ENCODE peak calls at places on chromosomes 1 and 21, in eight cellular contexts. H, J, D, E, Z, I, X and T are unnamed samples.

GRCh38 chr1:43573066-43573799 is 42.5 kb downstream of the PTPRF start:
- DNase-seq in H (no peak), J (no peak), D (no peak), E (no peak), Z (peak; percentile 83), I (no peak), X (peak; percentile 15), T (no peak)

GRCh38 chr1:64251971-64252370 is 48.5 kb downstream of the UBE2U start:
- DNase-seq in H (peak; percentile 4), J (no peak), D (no peak), E (no peak), Z (no peak), I (no peak), X (no peak), T (no peak)

GRCh38 chr1:79133703-79134258 is 127.3 kb upstream of the ADGRL4 start:
- DNase-seq in H (no peak), J (no peak), D (no peak), E (no peak), Z (peak; percentile 11), I (no peak), X (peak; percentile 12), T (no peak)

GRCh38 chr1:62111084-62111483 is 83.6 kb upstream of the L1TD1 start:
- DNase-seq in H (no peak), J (no peak), D (no peak), E (no peak), Z (peak; percentile 5), I (no peak), X (no peak), T (no peak)

GRCh38 chr1:89503690-89504089 is 20.9 kb upstream of the LRRC8B start:
- DNase-seq in H (no peak), J (no peak), D (no peak), E (no peak), Z (no peak), I (no peak), X (no peak), T (no peak)

GRCh38 chr21:18908641-18909040 is 505.1 kb upstream of the TMPRSS15 start:
- DNase-seq in H (no peak), J (no peak), D (no peak), E (no peak), Z (no peak), I (no peak), X (no peak), T (no peak)

GRCh38 chr1:116915182-116915611 is 5.5 kb downstream of the PTGFRN start:
- DNase-seq in H (no peak), J (no peak), D (peak; percentile 46), E (no peak), Z (no peak), I (no peak), X (no peak), T (no peak)

GRCh38 chr1:29332204-29332603 is 95.9 kb downstream of the PTPRU start:
- DNase-seq in H (peak; percentile 53), J (peak; percentile 26), D (peak; percentile 48), E (no peak), Z (peak; percentile 50), I (no peak), X (peak; percentile 47), T (peak; percentile 15)

GRCh38 chr1:2594001-2594640 is 7.5 kb downstream of the PRXL2B start:
- DNase-seq in H (no peak), J (no peak), D (peak; percentile 12), E (peak; percentile 69), Z (peak; percentile 18), I (peak; percentile 40), X (no peak), T (no peak)

GRCh38 chr1:214934035-214934434 is 148.5 kb upstream of the KCNK2 start:
- DNase-seq in H (no peak), J (no peak), D (no peak), E (no peak), Z (peak; percentile 26), I (no peak), X (peak; percentile 22), T (no peak)

GRCh38 chr1:93567255-93567918 is 114.2 kb downstream of the BCAR3 start:
- DNase-seq in H (peak; percentile 28), J (no peak), D (peak; percentile 88), E (no peak), Z (peak; percentile 97), I (no peak), X (peak; percentile 96), T (no peak)

GRCh38 chr1:172882791-172883386 is 167.9 kb downstream of the TNFSF18 start:
- DNase-seq in H (no peak), J (no peak), D (no peak), E (no peak), Z (no peak), I (no peak), X (no peak), T (no peak)

GRCh38 chr1:94126651-94127050 is 5.7 kb upstream of the ABCA4 start:
- DNase-seq in H (no peak), J (no peak), D (peak; percentile 23), E (no peak), Z (peak; percentile 40), I (no peak), X (no peak), T (no peak)

GRCh38 chr1:158691907-158692306 is 5.4 kb upstream of the SPTA1 start:
- DNase-seq in H (no peak), J (no peak), D (no peak), E (no peak), Z (no peak), I (no peak), X (no peak), T (no peak)

GRCh38 chr1:87799451-87799850 is 470.8 kb downstream of the LMO4 start:
- DNase-seq in H (no peak), J (no peak), D (no peak), E (no peak), Z (peak; percentile 46), I (no peak), X (no peak), T (no peak)

GRCh38 chr1:119546641-119547040 is 39.6 kb downstream of the HSD3B1 start:
- DNase-seq in H (no peak), J (no peak), D (no peak), E (no peak), Z (no peak), I (no peak), X (no peak), T (no peak)

GRCh38 chr1:236140705-236141446 is 1.5 kb upstream of the GPR137B start:
- DNase-seq in H (peak; percentile 18), J (no peak), D (no peak), E (no peak), Z (no peak), I (no peak), X (no peak), T (no peak)

GRCh38 chr1:175373786-175374623 is 181.4 kb upstream of the KIAA0040 start:
- DNase-seq in H (peak; percentile 12), J (peak; percentile 13), D (no peak), E (no peak), Z (peak; percentile 12), I (no peak), X (no peak), T (no peak)

GRCh38 chr1:25863486-25864262 is 4.4 kb upstream of the AUNIP start:
- DNase-seq in H (no peak), J (no peak), D (no peak), E (no peak), Z (no peak), I (no peak), X (no peak), T (no peak)

GRCh38 chr1:30908446-30908885 is at the start of gene SDC3:
- DNase-seq in H (no peak), J (no peak), D (no peak), E (no peak), Z (no peak), I (peak; percentile 31), X (no peak), T (no peak)

GRCh38 chr1:86758570-86758969 is 54.2 kb downstream of the SH3GLB1 start:
- DNase-seq in H (peak; percentile 11), J (no peak), D (no peak), E (no peak), Z (no peak), I (peak; percentile 49), X (no peak), T (no peak)

DNA sequence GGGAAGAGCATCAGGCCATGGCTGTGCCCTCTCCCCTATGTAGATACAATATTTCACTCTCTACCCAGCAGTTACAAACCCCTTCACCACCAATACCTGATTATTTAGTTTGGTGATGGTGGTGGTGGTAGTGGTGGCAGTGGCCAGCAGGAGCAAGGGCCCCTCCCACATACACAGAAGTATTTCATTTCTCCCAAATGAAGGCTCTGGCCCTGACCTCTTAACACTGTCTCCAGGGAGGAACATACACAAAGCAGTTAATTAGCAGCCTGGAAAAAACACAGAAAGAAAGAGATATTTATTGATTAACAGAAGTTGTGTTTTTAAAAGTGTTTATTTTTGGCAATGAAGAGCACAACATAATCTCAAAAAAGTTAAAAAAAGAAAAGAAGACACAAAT is 212.7 kb upstream of the SAMSN1 start:
- DNase-seq in H (no peak), J (no peak), D (no peak), E (no peak), Z (no peak), I (no peak), X (no peak), T (no peak)
- TF ChIP-seq CTCF in H (no peak), J (no peak), D (no peak), E (no peak), Z (no peak), I (no peak), X (no peak), T (no peak)

GRCh38 chr1:19044975-19045831 is 88.7 kb upstream of the IFFO2 start:
- DNase-seq in H (no peak), J (no peak), D (peak; percentile 11), E (no peak), Z (peak; percentile 20), I (no peak), X (peak; percentile 51), T (no peak)
- H3K4me3 ChIP-seq in H (no peak overlapping the region), J (no peak overlapping the region), D (no peak overlapping the region), E (no peak overlapping the region), Z (no peak overlapping the region), I (no peak overlapping the region), X (no peak overlapping the region), T (no peak overlapping the region)

GRCh38 chr1:187514110-187514509 is 685.4 kb downstream of the PLA2G4A start:
- DNase-seq in H (no peak), J (no peak), D (no peak), E (no peak), Z (no peak), I (no peak), X (no peak), T (no peak)
- TF ChIP-seq CTCF in H (no peak), J (no peak), D (no peak), E (no peak), Z (no peak), I (no peak), X (no peak), T (no peak)

DNA sequence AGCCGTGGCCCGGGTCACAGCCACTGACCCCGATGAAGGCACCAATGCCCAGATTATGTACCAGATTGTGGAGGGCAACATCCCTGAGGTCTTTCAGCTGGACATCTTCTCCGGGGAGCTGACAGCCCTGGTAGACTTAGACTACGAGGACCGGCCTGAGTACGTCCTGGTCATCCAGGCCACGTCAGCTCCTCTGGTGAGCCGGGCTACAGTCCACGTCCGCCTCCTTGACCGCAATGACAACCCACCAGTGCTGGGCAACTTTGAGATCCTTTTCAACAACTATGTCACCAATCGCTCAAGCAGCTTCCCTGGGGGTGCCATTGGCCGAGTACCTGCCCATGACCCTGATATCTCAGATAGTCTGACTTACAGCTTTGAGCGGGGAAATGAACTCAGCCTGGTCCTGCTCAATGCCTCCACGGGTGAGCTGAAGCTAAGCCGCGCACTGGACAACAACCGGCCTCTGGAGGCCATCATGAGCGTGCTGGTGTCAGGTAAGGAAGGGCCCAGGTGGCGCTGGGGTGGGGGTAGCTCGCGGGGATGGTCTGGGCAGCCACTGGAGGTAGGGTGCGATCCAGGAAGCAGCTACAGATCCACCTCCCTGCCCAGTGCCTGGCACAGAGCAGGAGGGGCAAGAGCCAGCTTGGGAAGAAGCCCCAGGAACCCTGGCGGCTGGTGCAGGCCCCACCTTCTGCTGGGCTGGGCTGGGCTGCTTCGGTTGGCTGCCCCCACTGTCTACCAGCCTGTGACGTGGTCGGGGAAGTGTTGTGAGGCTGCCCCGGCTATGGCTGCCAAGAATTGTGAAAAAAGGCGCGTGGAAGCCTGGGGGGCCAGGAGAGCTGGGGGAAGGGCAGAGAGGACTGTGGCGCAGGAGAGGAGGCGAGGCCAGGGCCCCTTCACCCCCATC is 3.8 kb downstream of the CELSR2 start:
- DNase-seq in H (no peak), J (no peak), D (no peak), E (peak; percentile 89), Z (no peak), I (no peak), X (no peak), T (no peak)
- H3K4me3 ChIP-seq in H (no peak overlapping the region), J (no peak overlapping the region), D (no peak overlapping the region), E (peak overlapping the region; percentile 12), Z (no peak overlapping the region), I (no peak overlapping the region), X (no peak overlapping the region), T (no peak overlapping the region)